ENCODE peak calls at places on chromosomes 7 and 10, in six cellular contexts. T is tibial artery, Q is thoracic aorta, P is hepatocyte, Y is body of pancreas, Z is esophagus squamous epithelium. A is an unnamed sample.

GRCh38 chr10:45582386-45582781 is 90.2 kb downstream of the ZFAND4 start:
- DNase-seq in P (no peak), T (no peak), Y (no peak), Q (no peak), Z (no peak), A (no peak)

GRCh38 chr7:153297141-153297540 is 537.6 kb downstream of the ACTR3B start:
- DNase-seq in Z (no peak), Q (no peak), T (no peak), Y (no peak), P (no peak), A (no peak)

GRCh38 chr7:65251851-65252620 is 121.6 kb upstream of the ZNF92 start:
- DNase-seq in Z (no peak), T (no peak), Y (peak; percentile 64), Q (no peak), P (peak; percentile 85), A (peak; percentile 68)

GRCh38 chr7:97732567-97733275 is 835 bp downstream of the TAC1 start:
- DNase-seq in Y (no peak), Q (no peak), Z (no peak), P (no peak), T (no peak), A (no peak)

GRCh38 chr7:93108003-93108402 is 9.8 kb downstream of the SAMD9 start:
- DNase-seq in Z (no peak), T (no peak), Y (no peak), P (no peak), Q (no peak), A (no peak)

GRCh38 chr7:83520706-83521105 is 128.2 kb downstream of the SEMA3E start:
- DNase-seq in T (no peak), P (no peak), Y (no peak), Z (no peak), Q (no peak), A (no peak)

GRCh38 chr10:63713191-63714144 is 192.3 kb downstream of the REEP3 start:
- DNase-seq in P (peak; percentile 83), Q (no peak), Y (peak; percentile 67), T (no peak), Z (no peak), A (no peak)

GRCh38 chr7:90613088-90613498 is 17.0 kb downstream of the CDK14 start:
- DNase-seq in Y (no peak), P (no peak), Z (no peak), T (no peak), Q (no peak), A (no peak)

GRCh38 chr7:80882213-80882801 is 36.5 kb downstream of the SEMA3C start:
- DNase-seq in Z (no peak), Q (no peak), T (no peak), P (no peak), Y (no peak), A (no peak)

GRCh38 chr10:113138937-113139585 is 189.0 kb downstream of the TCF7L2 start:
- DNase-seq in Y (no peak), Q (no peak), Z (no peak), P (no peak), T (no peak), A (no peak)

GRCh38 chr10:129659881-129660280 is 192.8 kb downstream of the MGMT start:
- DNase-seq in Y (no peak), T (no peak), Z (no peak), Q (no peak), P (no peak), A (no peak)

GRCh38 chr10:132036153-132036886 is 29.4 kb upstream of the JAKMIP3 start:
- DNase-seq in Y (no peak), P (peak; percentile 41), Q (no peak), T (no peak), Z (no peak), A (no peak)

GRCh38 chr7:5624386-5625365 is 156.8 kb downstream of the RNF216 start:
- DNase-seq in T (no peak), Y (no peak), P (no peak), Z (no peak), Q (no peak), A (no peak)

GRCh38 chr7:90413185-90413528 is 9.9 kb downstream of the CLDN12 start:
- DNase-seq in Y (no peak), Q (no peak), T (no peak), P (no peak), Z (no peak), A (no peak)

GRCh38 chr7:80312139-80312661 is 177.6 kb downstream of the GNAI1 start:
- DNase-seq in Q (no peak), Z (no peak), T (no peak), Y (peak; percentile 39), P (peak; percentile 51), A (no peak)

GRCh38 chr10:120428754-120429153 is 28.3 kb upstream of the PLPP4 start:
- DNase-seq in T (no peak), Z (no peak), P (no peak), Y (no peak), Q (no peak), A (no peak)
- H3K4me1 ChIP-seq in T (no peaks in the 10 kb centered on the region), Z (no peaks in the 10 kb centered on the region), P (no peaks in the 10 kb centered on the region), Y (no peaks in the 10 kb centered on the region), Q (no peaks in the 10 kb centered on the region), A (no peaks in the 10 kb centered on the region)

GRCh38 chr10:24952146-24952700 is at the start of gene PRTFDC1:
- DNase-seq in Y (peak; percentile 17), Q (no peak), P (peak; percentile 71), T (peak; percentile 72), Z (no peak), A (no peak)

GRCh38 chr10:24953350-24954074 is 1.1 kb upstream of the PRTFDC1 start:
- DNase-seq in Q (no peak), Z (no peak), Y (no peak), P (no peak), T (no peak), A (no peak)

GRCh38 chr10:24951201-24952145 is 933 bp downstream of the PRTFDC1 start:
- DNase-seq in Z (no peak), T (no peak), Q (no peak), Y (peak; percentile 9), P (peak; percentile 38), A (peak; percentile 70)

GRCh38 chr10:24950439-24950838 is 2.0 kb downstream of the PRTFDC1 start:
- DNase-seq in T (no peak), Y (no peak), P (no peak), Z (no peak), Q (no peak), A (no peak)

DNA sequence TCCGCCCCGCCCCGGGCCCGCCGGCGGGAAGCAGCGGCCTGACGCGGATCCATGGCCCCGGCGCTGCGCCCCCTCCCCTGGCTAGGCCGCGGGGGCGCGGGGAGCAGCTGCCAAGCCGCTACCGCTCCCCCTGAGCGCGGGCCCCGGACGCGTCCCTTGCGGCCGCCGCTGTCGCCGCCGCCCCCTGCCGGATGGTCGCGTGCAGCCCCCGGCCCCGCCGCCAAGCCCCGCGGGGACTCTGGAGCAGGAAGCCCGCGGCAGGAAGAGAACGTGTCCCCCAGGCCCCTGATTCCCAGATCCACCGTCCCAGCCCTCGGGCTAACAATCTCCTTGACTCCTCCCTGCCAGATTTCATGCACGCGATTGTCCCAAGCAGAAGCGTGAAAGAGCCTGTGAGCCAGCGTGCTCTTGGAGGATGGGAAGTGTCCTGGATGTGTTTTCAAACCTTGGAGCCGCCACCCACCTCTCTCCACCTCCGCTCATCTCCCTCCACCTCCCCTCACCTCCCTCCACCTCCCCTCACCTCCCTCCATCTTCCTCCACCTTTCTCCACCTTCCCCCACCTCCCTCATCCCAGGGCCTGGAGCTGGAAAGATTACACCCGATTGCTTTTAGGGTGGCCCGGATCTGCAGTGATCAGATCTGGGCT is 419 bp upstream of the PRTFDC1 start:
- DNase-seq in Y (peak; percentile 27), Q (no peak), P (peak; percentile 70), Z (no peak), T (no peak), A (peak; percentile 91)
- TF ChIP-seq CTCF in Y (peak; percentile 37), Q (peak; percentile 33), P (peak; percentile 21), Z (peak; percentile 39), T (peak; percentile 9), A (peak; percentile 72)

GRCh38 chr7:142884285-142884637 is 1.3 kb downstream of the TRPV6 start:
- DNase-seq in T (no peak), Z (no peak), Y (no peak), P (no peak), Q (no peak), A (no peak)

GRCh38 chr7:142887282-142888015 is 1.9 kb upstream of the TRPV6 start:
- DNase-seq in Z (no peak), Q (no peak), P (no peak), Y (no peak), T (peak; percentile 39), A (no peak)

GRCh38 chr7:142883571-142884284 is 1.8 kb downstream of the TRPV6 start:
- DNase-seq in T (no peak), Z (no peak), Q (no peak), Y (no peak), P (no peak), A (no peak)

GRCh38 chr7:142886866-142887265 is 1.3 kb upstream of the TRPV6 start:
- DNase-seq in Y (no peak), P (no peak), Z (no peak), Q (no peak), T (peak; percentile 20), A (no peak)

DNA sequence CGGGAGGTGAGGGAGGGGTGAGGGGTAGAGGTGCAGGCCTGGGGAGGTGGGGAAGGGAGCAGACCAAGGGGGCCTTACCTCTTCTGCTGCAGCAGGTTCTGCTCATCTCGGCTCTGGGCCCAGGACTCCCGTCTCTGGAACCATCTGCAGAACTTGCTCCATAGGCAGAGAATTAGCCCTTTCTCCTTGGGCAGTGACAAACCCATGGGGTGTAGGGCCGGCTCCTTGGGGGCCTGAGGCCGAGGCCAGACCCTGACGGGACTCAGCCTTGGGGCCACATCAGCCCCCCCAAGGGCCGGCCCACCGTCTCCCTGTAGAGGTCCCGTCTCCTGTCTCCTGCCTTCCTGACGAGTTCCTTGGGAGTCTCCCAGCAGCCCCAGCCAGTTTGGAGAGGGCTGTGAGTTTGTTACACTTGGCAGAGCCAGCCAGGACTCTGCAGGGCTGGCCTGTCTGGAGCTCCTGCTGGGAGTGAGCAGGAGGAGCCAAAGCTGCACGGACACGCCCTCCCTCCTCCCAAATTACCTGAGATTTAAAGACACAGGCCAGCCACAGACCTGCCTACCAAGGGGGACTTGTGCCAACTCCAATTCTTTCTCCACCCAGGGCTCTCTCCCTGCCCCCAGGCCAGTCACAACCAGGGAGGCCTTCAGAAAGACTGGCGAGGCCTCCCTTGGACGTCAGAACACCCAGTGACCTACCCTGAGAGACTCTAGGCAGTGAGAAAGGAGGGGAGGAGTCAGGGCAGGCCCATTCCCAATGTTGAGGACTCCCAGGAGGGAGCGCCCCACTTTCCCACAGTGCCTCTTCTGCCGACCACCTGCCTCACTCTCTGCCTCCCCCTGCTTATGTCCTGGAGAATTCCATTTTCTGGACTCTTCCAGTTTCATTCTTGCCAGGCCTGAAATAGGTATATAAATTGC is at the start of gene TRPV6:
- DNase-seq in P (peak; percentile 53), Z (no peak), Q (no peak), Y (peak; percentile 91), T (no peak), A (peak; percentile 64)
- H3K4me3 ChIP-seq in P (no peak within 1 kb of the TSS), Z (peak within 1 kb of the TSS; percentile 50), Q (no peak within 1 kb of the TSS), Y (no peak within 1 kb of the TSS), T (no peak within 1 kb of the TSS), A (no peak within 1 kb of the TSS)

GRCh38 chr10:6201511-6201975 is 1.2 kb upstream of the PFKFB3 start:
- DNase-seq in P (peak; percentile 78), Q (no peak), Y (peak; percentile 84), T (peak; percentile 92), Z (peak; percentile 22), A (peak; percentile 74)

GRCh38 chr10:6202684-6203330 is at the start of gene PFKFB3:
- DNase-seq in T (peak; percentile 97), Y (peak; percentile 95), P (peak; percentile 98), Q (peak; percentile 90), Z (peak; percentile 60), A (peak; percentile 99)

GRCh38 chr10:6202098-6202683 is 541 bp upstream of the PFKFB3 start:
- DNase-seq in T (peak; percentile 77), Z (no peak), Y (no peak), P (no peak), Q (no peak), A (no peak)

GRCh38 chr10:6199131-6199733 is 3.5 kb upstream of the PFKFB3 start:
- DNase-seq in Q (no peak), T (no peak), P (no peak), Z (no peak), Y (peak; percentile 75), A (no peak)

GRCh38 chr10:6200588-6201510 is 1.9 kb upstream of the PFKFB3 start:
- DNase-seq in Y (peak; percentile 78), P (no peak), Q (no peak), Z (no peak), T (peak; percentile 82), A (no peak)
- H3K4me1 ChIP-seq in Y (peaks cover 57% of the 10 kb centered on the region), P (peaks cover 20% of the 10 kb centered on the region), Q (peaks cover 51% of the 10 kb centered on the region), Z (peaks cover 27% of the 10 kb centered on the region), T (peaks cover 69% of the 10 kb centered on the region), A (peaks cover 13% of the 10 kb centered on the region)